ENCODE peak calls at places on chromosome 11, in eight cellular contexts. X is EH, A is midbrain, B is nucleus accumbens, M is adrenal gland, F is coronary artery, C is HTR-8/SVneo, S is neural crest cell. E is an unnamed sample.
A peak's percentile ranks its signal among the peaks of the same experiment; 100 is the strongest.

GRCh38 chr11:73375830-73376167 is 400 bp upstream of the RELT start:
- DNase-seq in B (no peak), M (no peak), S (no peak), F (no peak), C (no peak), X (no peak), A (no peak), E (no peak)

GRCh38 chr11:33377100-33377851 is 120.1 kb downstream of the HIPK3 start:
- DNase-seq in M (no peak), C (no peak), A (no peak), X (peak; percentile 44), F (no peak), B (no peak), S (no peak), E (no peak)

GRCh38 chr11:72927380-72927779 is 113.2 kb downstream of the ATG16L2 start:
- DNase-seq in A (no peak), X (no peak), B (no peak), C (no peak), M (no peak), S (no peak), F (no peak), E (no peak)

GRCh38 chr11:78812513-78813293 is 238.0 kb upstream of the NARS2 start:
- DNase-seq in X (no peak), C (no peak), F (no peak), B (no peak), M (no peak), A (peak; percentile 11), S (no peak), E (no peak)

GRCh38 chr11:64209563-64209843 is 3.0 kb downstream of the FERMT3 start:
- DNase-seq in C (no peak), B (no peak), F (no peak), A (no peak), S (no peak), X (no peak), M (no peak), E (no peak)

GRCh38 chr11:3153291-3153861 is 11.7 kb downstream of the OSBPL5 start:
- DNase-seq in F (peak; percentile 94), S (no peak), X (peak; percentile 92), C (no peak), B (no peak), M (peak; percentile 44), A (peak; percentile 60), E (peak; percentile 47)

GRCh38 chr11:77140231-77140959 is 12.3 kb downstream of the MYO7A start:
- DNase-seq in F (no peak), X (peak; percentile 44), B (no peak), A (no peak), M (peak; percentile 92), S (no peak), C (peak; percentile 56), E (no peak)

GRCh38 chr11:3022982-3023381 is 30.9 kb upstream of the NAP1L4 start:
- DNase-seq in A (no peak), F (no peak), X (peak; percentile 86), S (no peak), M (no peak), C (no peak), B (no peak), E (no peak)

GRCh38 chr11:134398079-134398444 is 14.0 kb downstream of the B3GAT1 start:
- DNase-seq in A (peak; percentile 81), S (no peak), F (no peak), B (no peak), M (no peak), X (no peak), C (no peak), E (peak; percentile 85)

E was measured in globus pallidus.